ENCODE peak calls at places on chromosomes 1 and 21, in four cellular contexts. One of them, this sample, is unnamed.
A peak's percentile ranks its signal among the peaks of the same experiment; 100 is the strongest.

GRCh38 chr1:26158271-26159112 is at the start of gene FAM110D:
- DNase-seq in K562: peak; percentile 13
- DNase-seq in HepG2: no peak
- DNase-seq in GM12878: no peak
- DNase-seq in this sample: no peak

GRCh38 chr1:164774413-164774812 is 215.4 kb downstream of the PBX1 start:
- DNase-seq in K562: no peak
- DNase-seq in HepG2: no peak
- DNase-seq in GM12878: no peak
- DNase-seq in this sample: no peak

GRCh38 chr1:61191140-61191720 is 108.9 kb downstream of the NFIA start:
- DNase-seq in K562: no peak
- DNase-seq in HepG2: no peak
- DNase-seq in GM12878: no peak
- DNase-seq in this sample: no peak

GRCh38 chr1:41666991-41667631 is 182.6 kb upstream of the EDN2 start:
- DNase-seq in K562: no peak
- DNase-seq in HepG2: no peak
- DNase-seq in GM12878: peak; percentile 53
- DNase-seq in this sample: no peak

GRCh38 chr1:234188454-234188792 is 184.8 kb upstream of the COA6 start:
- DNase-seq in K562: no peak
- DNase-seq in HepG2: peak; percentile 34
- DNase-seq in GM12878: peak; percentile 12
- DNase-seq in this sample: peak; percentile 16

GRCh38 chr1:154759196-154759595 is 110.9 kb downstream of the KCNN3 start:
- DNase-seq in K562: no peak
- DNase-seq in HepG2: no peak
- DNase-seq in GM12878: no peak
- DNase-seq in this sample: no peak

GRCh38 chr21:38567577-38568360 is 69.5 kb upstream of the ERG start:
- DNase-seq in K562: no peak
- DNase-seq in HepG2: no peak
- DNase-seq in GM12878: no peak
- DNase-seq in this sample: no peak

GRCh38 chr1:206021008-206021795 is 2.5 kb downstream of the CTSE start:
- DNase-seq in K562: no peak
- DNase-seq in HepG2: no peak
- DNase-seq in GM12878: no peak
- DNase-seq in this sample: no peak

GRCh38 chr21:29436650-29437049 is 137.9 kb downstream of the BACH1 start:
- DNase-seq in K562: no peak
- DNase-seq in HepG2: no peak
- DNase-seq in GM12878: no peak
- DNase-seq in this sample: no peak

DNA sequence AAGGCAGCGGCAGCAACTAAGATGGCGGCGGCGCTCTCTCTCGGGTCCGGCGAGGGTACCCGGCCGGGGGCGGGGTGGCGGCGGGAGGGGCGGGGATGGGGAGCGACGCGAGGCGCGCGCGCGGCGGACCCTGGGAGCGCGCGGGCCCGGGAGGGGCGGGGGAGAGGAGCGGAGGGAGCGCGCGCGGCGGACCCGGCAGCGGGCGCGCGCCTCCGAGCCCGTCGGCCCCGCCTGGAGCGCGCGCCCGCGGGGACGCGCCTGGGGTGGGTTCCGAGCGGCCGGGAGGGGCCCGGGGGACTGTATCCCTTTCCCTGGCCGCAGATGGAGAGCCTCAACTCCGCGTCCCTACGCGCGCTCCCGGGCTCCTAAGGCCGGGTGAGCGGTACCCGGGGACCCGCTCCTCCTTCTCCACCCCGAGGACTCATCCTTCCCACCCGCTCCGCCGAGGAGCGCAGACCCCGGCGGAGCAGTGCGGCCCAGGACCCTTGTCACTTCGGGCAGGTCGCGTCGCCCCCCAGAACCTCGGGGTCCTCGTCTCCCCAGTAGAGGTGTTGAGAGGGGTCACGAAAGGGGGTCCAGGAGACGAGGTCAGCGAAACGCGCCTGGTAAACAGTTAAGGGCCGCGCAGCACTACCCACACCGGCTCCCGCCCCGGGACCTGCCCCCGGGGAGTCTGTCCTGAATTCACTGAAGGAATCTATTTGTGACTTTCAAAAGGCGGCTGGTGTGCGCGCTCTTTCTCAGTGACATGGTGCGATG is at the start of gene CLSTN1:
- DNase-seq in K562: peak; percentile 96
- DNase-seq in HepG2: peak; percentile 58
- DNase-seq in GM12878: peak; percentile 9
- DNase-seq in this sample: peak; percentile 61
- H3K27ac ChIP-seq in K562: peak within 1 kb of the TSS; percentile 27
- H3K27ac ChIP-seq in HepG2: no peak within 1 kb of the TSS
- H3K27ac ChIP-seq in GM12878: peak within 1 kb of the TSS; percentile 32
- H3K27ac ChIP-seq in this sample: peak within 1 kb of the TSS; percentile 86

GRCh38 chr1:17958704-17959103 is 148.9 kb upstream of the IGSF21 start:
- DNase-seq in K562: no peak
- DNase-seq in HepG2: no peak
- DNase-seq in GM12878: no peak
- DNase-seq in this sample: no peak
- TF ChIP-seq ZBTB33 in K562: no peak
- TF ChIP-seq ZBTB33 in HepG2: no peak
- TF ChIP-seq ZBTB33 in GM12878: no peak
- TF ChIP-seq ZBTB33 in this sample: no peak

GRCh38 chr1:6207921-6208320 is 2.0 kb downstream of the RNF207 start:
- DNase-seq in K562: no peak
- DNase-seq in HepG2: no peak
- DNase-seq in GM12878: no peak
- DNase-seq in this sample: no peak
- TF ChIP-seq ATF3 in K562: no peak
- TF ChIP-seq ATF3 in HepG2: no peak
- TF ChIP-seq ATF3 in GM12878: no peak
- TF ChIP-seq ATF3 in this sample: no peak

GRCh38 chr1:68211781-68212180 is 20.5 kb downstream of the WLS start:
- DNase-seq in K562: no peak
- DNase-seq in HepG2: no peak
- DNase-seq in GM12878: no peak
- DNase-seq in this sample: no peak

GRCh38 chr1:68213843-68214242 is 18.5 kb downstream of the WLS start:
- DNase-seq in K562: no peak
- DNase-seq in HepG2: peak; percentile 3
- DNase-seq in GM12878: no peak
- DNase-seq in this sample: no peak

GRCh38 chr1:68210829-68211228 is 21.5 kb downstream of the WLS start:
- DNase-seq in K562: no peak
- DNase-seq in HepG2: no peak
- DNase-seq in GM12878: no peak
- DNase-seq in this sample: no peak

GRCh38 chr1:68207129-68207689 is 25.1 kb downstream of the WLS start:
- DNase-seq in K562: no peak
- DNase-seq in HepG2: no peak
- DNase-seq in GM12878: no peak
- DNase-seq in this sample: no peak

GRCh38 chr1:68210027-68210426 is 22.3 kb downstream of the WLS start:
- DNase-seq in K562: no peak
- DNase-seq in HepG2: no peak
- DNase-seq in GM12878: no peak
- DNase-seq in this sample: no peak
- H3K27ac ChIP-seq in K562: no peak overlapping the region
- H3K27ac ChIP-seq in HepG2: no peak overlapping the region
- H3K27ac ChIP-seq in GM12878: no peak overlapping the region
- H3K27ac ChIP-seq in this sample: no peak overlapping the region

GRCh38 chr1:53368314-53369033 is 40.6 kb upstream of the LRP8 start:
- DNase-seq in K562: no peak
- DNase-seq in HepG2: no peak
- DNase-seq in GM12878: no peak
- DNase-seq in this sample: no peak
- TF ChIP-seq ZBTB33 in K562: no peak
- TF ChIP-seq ZBTB33 in HepG2: no peak
- TF ChIP-seq ZBTB33 in GM12878: no peak
- TF ChIP-seq ZBTB33 in this sample: no peak

DNA sequence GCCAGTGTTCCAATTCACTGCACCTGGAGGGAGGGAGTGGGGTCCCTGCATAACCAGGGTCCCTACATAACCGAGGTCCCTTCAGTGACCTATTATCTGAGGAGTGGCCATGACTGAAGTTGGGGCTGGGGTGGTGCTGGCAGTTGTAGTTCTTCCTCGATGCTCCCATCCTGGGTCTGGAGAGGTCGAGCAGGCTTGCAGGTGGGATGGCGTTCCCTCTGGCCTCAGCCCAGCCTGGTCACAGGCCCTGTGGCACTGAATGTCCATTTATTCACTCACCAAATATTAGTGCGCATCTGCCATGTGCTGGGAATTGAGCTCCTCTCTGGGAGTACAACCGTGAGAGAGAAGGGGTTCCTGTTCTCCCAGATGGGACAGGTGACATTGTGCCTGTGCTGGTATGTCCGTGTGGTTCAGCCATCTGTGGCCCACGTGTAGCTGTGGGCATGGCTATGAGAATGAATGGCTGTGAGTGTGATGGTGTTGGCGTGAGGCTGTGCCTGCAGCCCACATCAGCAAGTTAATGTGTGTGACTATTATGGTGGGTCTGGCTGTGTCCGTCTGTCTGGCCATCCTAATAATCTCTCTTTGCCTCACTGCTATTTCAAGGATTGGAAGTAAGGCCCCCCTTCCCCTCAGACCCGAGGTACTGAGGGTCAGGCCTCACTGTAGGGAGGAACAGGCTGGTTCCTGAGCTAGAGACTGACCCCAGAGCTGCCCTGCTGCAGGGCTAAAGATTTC is 3.9 kb upstream of the SLC6A9 start:
- DNase-seq in K562: no peak
- DNase-seq in HepG2: no peak
- DNase-seq in GM12878: no peak
- DNase-seq in this sample: no peak
- TF ChIP-seq ATF3 in K562: no peak
- TF ChIP-seq ATF3 in HepG2: no peak
- TF ChIP-seq ATF3 in GM12878: no peak
- TF ChIP-seq ATF3 in this sample: no peak

GRCh38 chr1:21259316-21260076 is 30.8 kb downstream of the ECE1 start:
- DNase-seq in K562: no peak
- DNase-seq in HepG2: no peak
- DNase-seq in GM12878: no peak
- DNase-seq in this sample: no peak

GRCh38 chr1:21262282-21263051 is 27.8 kb downstream of the ECE1 start:
- DNase-seq in K562: peak; percentile 53
- DNase-seq in HepG2: peak; percentile 45
- DNase-seq in GM12878: no peak
- DNase-seq in this sample: no peak

GRCh38 chr1:21261551-21262281 is 28.5 kb downstream of the ECE1 start:
- DNase-seq in K562: peak; percentile 82
- DNase-seq in HepG2: no peak
- DNase-seq in GM12878: no peak
- DNase-seq in this sample: peak; percentile 64

GRCh38 chr1:21258331-21259134 is 31.7 kb downstream of the ECE1 start:
- DNase-seq in K562: no peak
- DNase-seq in HepG2: no peak
- DNase-seq in GM12878: no peak
- DNase-seq in this sample: no peak

DNA sequence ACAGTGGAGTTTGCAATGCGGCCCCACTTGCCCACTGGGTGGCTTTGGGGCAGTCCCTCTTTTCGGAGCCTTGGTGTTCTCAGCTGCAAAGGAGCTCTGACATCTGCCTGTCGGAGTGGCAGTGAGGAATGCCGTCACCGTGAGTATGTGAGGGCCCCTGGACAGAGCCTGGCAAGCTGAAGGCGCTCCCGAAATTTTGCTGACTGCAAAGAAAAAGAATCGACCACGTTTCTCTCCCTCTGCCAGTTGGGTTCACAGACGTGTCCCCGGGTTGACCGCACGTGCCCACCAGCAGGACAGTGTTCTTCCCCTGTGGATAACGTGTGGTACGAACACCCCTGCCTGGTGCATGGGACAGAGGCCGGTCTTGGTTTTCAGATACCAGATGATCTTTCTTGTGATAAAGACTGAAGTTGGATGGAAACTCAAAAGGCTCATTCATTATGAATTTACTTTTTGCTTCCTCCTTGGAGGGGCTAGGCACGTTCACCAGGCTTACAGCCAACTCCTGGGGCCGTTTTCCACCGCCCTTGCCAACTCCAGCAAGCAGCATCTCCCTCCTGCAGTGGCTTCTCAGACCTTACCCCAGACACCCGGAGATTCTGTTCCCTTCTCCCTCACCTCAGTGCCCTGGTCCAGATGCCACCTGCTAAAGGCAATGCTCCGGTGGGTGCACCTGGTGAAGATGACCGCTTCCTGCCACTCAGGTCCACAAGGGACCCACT is 29.7 kb downstream of the ECE1 start:
- DNase-seq in K562: no peak
- DNase-seq in HepG2: no peak
- DNase-seq in GM12878: no peak
- DNase-seq in this sample: no peak
- H3K27ac ChIP-seq in K562: no peak overlapping the region
- H3K27ac ChIP-seq in HepG2: no peak overlapping the region
- H3K27ac ChIP-seq in GM12878: no peak overlapping the region
- H3K27ac ChIP-seq in this sample: no peak overlapping the region

DNA sequence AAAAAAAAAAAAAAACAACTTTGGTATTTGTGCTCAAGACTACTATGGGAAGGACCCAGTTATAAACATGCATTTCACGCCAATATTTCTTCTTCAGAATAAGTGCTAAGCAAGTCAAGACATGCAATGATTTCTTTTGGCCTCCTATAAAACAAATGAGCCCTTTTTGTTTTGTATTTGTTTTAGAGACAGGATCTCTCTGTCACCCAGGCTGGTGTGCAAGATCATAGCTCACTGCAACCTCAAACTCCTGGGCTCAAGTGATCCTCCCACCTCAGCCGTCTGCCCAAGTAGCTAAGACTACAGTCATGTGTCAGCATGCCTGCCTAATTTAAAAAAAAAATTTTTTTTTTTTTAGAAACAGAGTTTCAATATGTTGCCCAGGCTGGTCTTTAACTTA is 348.7 kb downstream of the PCP4 start:
- DNase-seq in K562: no peak
- DNase-seq in HepG2: no peak
- DNase-seq in GM12878: no peak
- DNase-seq in this sample: no peak
- TF ChIP-seq ZBTB33 in K562: no peak
- TF ChIP-seq ZBTB33 in HepG2: no peak
- TF ChIP-seq ZBTB33 in GM12878: no peak
- TF ChIP-seq ZBTB33 in this sample: no peak

GRCh38 chr1:75198761-75199160 is 64.6 kb downstream of the LHX8 start:
- DNase-seq in K562: no peak
- DNase-seq in HepG2: no peak
- DNase-seq in GM12878: no peak
- DNase-seq in this sample: no peak
- TF ChIP-seq ATF3 in K562: no peak
- TF ChIP-seq ATF3 in HepG2: no peak
- TF ChIP-seq ATF3 in GM12878: no peak
- TF ChIP-seq ATF3 in this sample: no peak

This sample was measured in HCT116.